ENCODE peak calls at places on chromosome X, in seven cellular contexts. W, D, Q, B, H, F and U are unnamed samples.

GRCh38 chrX:64580035-64580434 is 184.8 kb upstream of the MTMR8 start:
- DNase-seq in W (no peak), H (peak), D (no peak), Q (no peak), F (no peak), B (no peak), U (no peak)

GRCh38 chrX:42825201-42825600 is 47.2 kb upstream of the PPP1R2C start:
- DNase-seq in B (no peak), Q (no peak), D (no peak), W (no peak), H (no peak), F (no peak), U (no peak)

GRCh38 chrX:131821945-131822622 is 201.0 kb upstream of the STK26 start:
- DNase-seq in F (no peak), Q (no peak), D (no peak), W (no peak), B (no peak), H (no peak), U (peak)

GRCh38 chrX:9867753-9868152 is 81.5 kb downstream of the SHROOM2 start:
- DNase-seq in D (no peak), F (no peak), W (no peak), H (no peak), B (no peak), Q (no peak), U (no peak)

GRCh38 chrX:35890699-35891098 is 28.8 kb upstream of the CFAP47 start:
- DNase-seq in F (no peak), H (peak), W (no peak), D (peak), Q (no peak), B (no peak), U (no peak)

GRCh38 chrX:136933617-136934145 is 53.2 kb upstream of the RBMX start:
- DNase-seq in Q (no peak), F (no peak), D (no peak), B (no peak), W (no peak), H (no peak), U (no peak)

GRCh38 chrX:128975716-128976115 is 547.6 kb downstream of the SMARCA1 start:
- DNase-seq in D (no peak), H (peak), Q (no peak), W (no peak), F (no peak), B (no peak), U (no peak)

GRCh38 chrX:105610401-105610800 is 211.9 kb upstream of the NRK start:
- DNase-seq in D (no peak), F (no peak), W (no peak), H (no peak), Q (no peak), B (no peak), U (no peak)

GRCh38 chrX:68633981-68634380 is 13.5 kb upstream of the STARD8 start:
- DNase-seq in H (no peak), B (no peak), W (no peak), D (no peak), Q (no peak), F (no peak), U (no peak)

GRCh38 chrX:39470588-39471155 is 627.1 kb downstream of the BCOR start:
- DNase-seq in F (no peak), W (no peak), H (no peak), B (no peak), D (no peak), Q (no peak), U (no peak)

GRCh38 chrX:97401586-97402101 is 517.9 kb downstream of the RPA4 start:
- DNase-seq in W (no peak), D (no peak), F (no peak), Q (no peak), B (no peak), H (no peak), U (no peak)

GRCh38 chrX:111375747-111376146 is 36.2 kb downstream of the DCX start:
- DNase-seq in H (no peak), W (no peak), F (no peak), B (no peak), D (no peak), Q (no peak), U (no peak)

GRCh38 chrX:2401201-2401589 is 99.6 kb downstream of the DHRSX start:
- DNase-seq in W (no peak), H (no peak), B (no peak), F (no peak), Q (no peak), D (no peak), U (no peak)

GRCh38 chrX:427812-428725 is 41.4 kb upstream of the PPP2R3B start:
- DNase-seq in B (no peak), H (peak), F (no peak), W (no peak), Q (no peak), D (no peak), U (no peak)

GRCh38 chrX:9293903-9294302 is 171.0 kb upstream of the TBL1X start:
- DNase-seq in F (no peak), H (no peak), Q (no peak), B (no peak), D (no peak), W (no peak), U (no peak)

GRCh38 chrX:105323951-105324350 is 103.5 kb upstream of the TEX13A start:
- DNase-seq in B (no peak), D (no peak), Q (no peak), W (no peak), H (no peak), F (no peak), U (no peak)

GRCh38 chrX:136198010-136198409 is 50.7 kb downstream of the FHL1 start:
- DNase-seq in W (no peak), F (no peak), H (no peak), Q (no peak), B (no peak), D (no peak), U (no peak)

GRCh38 chrX:123648028-123648810 is 84.6 kb downstream of the THOC2 start:
- DNase-seq in B (no peak), D (no peak), F (no peak), H (no peak), Q (no peak), W (no peak), U (peak)

GRCh38 chrX:96425204-96425603 is 259.4 kb upstream of the DIAPH2 start:
- DNase-seq in F (no peak), D (no peak), B (no peak), W (no peak), H (no peak), Q (no peak), U (no peak)

GRCh38 chrX:144334577-144334976 is 450.7 kb downstream of the UBE2NL start:
- DNase-seq in B (no peak), D (no peak), F (no peak), Q (no peak), W (no peak), H (peak), U (no peak)

GRCh38 chrX:26999634-27000033 is 463.5 kb downstream of the PPP4R3C start:
- DNase-seq in D (no peak), W (no peak), F (no peak), B (no peak), H (no peak), Q (no peak), U (no peak)

GRCh38 chrX:371907-372306 is 14.8 kb downstream of the PPP2R3B start:
- DNase-seq in F (no peak), B (no peak), W (no peak), H (peak), D (no peak), Q (no peak), U (no peak)

GRCh38 chrX:24146283-24146865 is 3.2 kb upstream of the ZFX start:
- DNase-seq in Q (no peak), D (no peak), F (no peak), H (no peak), B (no peak), W (no peak), U (no peak)

GRCh38 chrX:153625271-153626024 is 21.6 kb upstream of the DUSP9 start:
- DNase-seq in B (no peak), F (no peak), D (no peak), H (no peak), Q (no peak), W (no peak), U (no peak)

GRCh38 chrX:119552508-119552907 is 12.7 kb downstream of the STEEP1 start:
- DNase-seq in Q (no peak), H (no peak), D (no peak), B (no peak), F (no peak), W (no peak), U (no peak)

GRCh38 chrX:18931972-18932371 is 51.9 kb downstream of the PHKA2 start:
- DNase-seq in B (no peak), D (no peak), W (no peak), F (no peak), Q (no peak), H (peak), U (no peak)

GRCh38 chrX:129139837-129140679 is 383.2 kb downstream of the SMARCA1 start:
- DNase-seq in H (no peak), D (peak), B (no peak), Q (no peak), F (no peak), W (no peak), U (no peak)

GRCh38 chrX:43615677-43616076 is 40.4 kb upstream of the MAOA start:
- DNase-seq in W (no peak), Q (no peak), F (no peak), H (no peak), D (no peak), B (no peak), U (no peak)

GRCh38 chrX:121456315-121456714 is 408.9 kb downstream of the GLUD2 start:
- DNase-seq in W (no peak), Q (no peak), H (peak), F (no peak), D (no peak), B (no peak), U (no peak)

GRCh38 chrX:123340691-123341090 is 156.6 kb downstream of the GRIA3 start:
- DNase-seq in F (no peak), Q (no peak), B (no peak), D (no peak), W (no peak), H (no peak), U (no peak)

GRCh38 chrX:130691576-130691975 is 211.4 kb downstream of the ENOX2 start:
- DNase-seq in W (no peak), B (no peak), Q (no peak), D (no peak), H (no peak), F (no peak), U (no peak)

GRCh38 chrX:107207089-107207488 is 678 bp downstream of the DNAAF6 start:
- DNase-seq in W (no peak), Q (no peak), H (no peak), F (no peak), B (no peak), D (no peak), U (no peak)

GRCh38 chrX:147403075-147403474 is 508.6 kb upstream of the FMR1 start:
- DNase-seq in B (no peak), Q (no peak), D (no peak), H (no peak), F (no peak), W (no peak), U (no peak)

GRCh38 chrX:10239611-10240064 is 82.9 kb downstream of the CLCN4 start:
- DNase-seq in B (no peak), F (no peak), Q (no peak), D (no peak), H (no peak), W (no peak), U (no peak)